ENCODE peak calls at places on chromosomes 3 and 15, in six cellular contexts. E is PC-9; R is neural crest cell; C is stimulated activated CD4-positive, alpha-beta T cell treated with anti-CD3 and anti-CD28 coated beads, Interleukin-15, amount 100 ng/mL, for 1 hour; M is SK-N-DZ; D is AML-193. T is an unnamed sample.

GRCh38 chr15:31302029-31302657 is 24.5 kb upstream of the KLF13 start:
- DNase-seq in E (no peak), R (no peak), M (no peak), C (no peak), D (no peak), T (peak)

GRCh38 chr15:82056900-82057825 is 11.3 kb upstream of the MEX3B start:
- DNase-seq in D (no peak), M (no peak), C (no peak), E (no peak), R (no peak), T (no peak)

GRCh38 chr3:190883973-190884832 is 21.7 kb upstream of the GMNC start:
- DNase-seq in M (peak), C (no peak), R (peak), D (peak), E (peak), T (peak)

GRCh38 chr3:52247455-52248164 is 2.1 kb downstream of the PPM1M start:
- DNase-seq in C (no peak), M (no peak), E (no peak), D (no peak), R (no peak), T (no peak)

GRCh38 chr3:126109860-126110235 is 25.9 kb upstream of the SLC41A3 start:
- DNase-seq in R (no peak), E (no peak), C (no peak), D (no peak), M (no peak), T (peak)

GRCh38 chr3:151301787-151302186 is 14.8 kb downstream of the GPR87 start:
- DNase-seq in R (no peak), C (no peak), M (no peak), E (peak), D (no peak), T (no peak)

GRCh38 chr3:149466192-149466591 is 8.3 kb upstream of the TM4SF4 start:
- DNase-seq in M (no peak), R (no peak), C (no peak), E (no peak), D (no peak), T (no peak)

GRCh38 chr15:70152070-70152480 is 54.4 kb upstream of the TLE3 start:
- DNase-seq in C (no peak), R (no peak), D (peak), M (peak), E (no peak), T (no peak)

GRCh38 chr3:52193059-52193458 is 4.9 kb upstream of the ALAS1 start:
- DNase-seq in R (no peak), D (no peak), M (no peak), C (no peak), E (no peak), T (peak)